ENCODE peak calls at places on chromosomes 2 and 18, in four cellular contexts. U, T, D and B are unnamed samples.

GRCh38 chr2:1553671-1554295 is 140.5 kb downstream of the TPO start:
- DNase-seq in U (no peak), T (no peak), D (no peak), B (no peak)

GRCh38 chr2:211793783-211794182 is 744.8 kb downstream of the ERBB4 start:
- DNase-seq in U (no peak), T (no peak), D (no peak), B (no peak)

GRCh38 chr18:32175265-32175664 is 14.6 kb upstream of the MEP1B start:
- DNase-seq in U (no peak), T (no peak), D (no peak), B (no peak)

GRCh38 chr2:122180972-122181371 is 425.5 kb downstream of the TSN start:
- DNase-seq in U (no peak), T (no peak), D (no peak), B (no peak)

GRCh38 chr2:89811295-89811694 is 1119.8 kb downstream of the RPIA start:
- DNase-seq in U (no peak), T (no peak), D (no peak), B (no peak)

GRCh38 chr2:196653843-196654242 is 14.3 kb downstream of the CCDC150 start:
- DNase-seq in U (no peak), T (no peak), D (no peak), B (no peak)

GRCh38 chr18:78410094-78410786 is 569.4 kb upstream of the SALL3 start:
- DNase-seq in U (no peak), T (no peak), D (no peak), B (no peak)

GRCh38 chr2:184346338-184346862 is 251.9 kb upstream of the ZNF804A start:
- DNase-seq in U (no peak), T (no peak), D (no peak), B (no peak)

GRCh38 chr2:205245001-205245400 is 437.3 kb upstream of the NRP2 start:
- DNase-seq in U (no peak), T (no peak), D (no peak), B (no peak)

GRCh38 chr2:71767663-71768062 is 314.3 kb downstream of the DYSF start:
- DNase-seq in U (no peak), T (no peak), D (no peak), B (no peak)

GRCh38 chr18:73461038-73461779 is 593.4 kb upstream of the NETO1 start:
- DNase-seq in U (no peak), T (no peak), D (no peak), B (no peak)

GRCh38 chr18:50128506-50129271 is 66.3 kb downstream of the MYO5B start:
- DNase-seq in U (no peak), T (no peak), D (no peak), B (no peak)